ENCODE peak calls at places on chromosomes 12 and 14, in five cellular contexts. B is stomach, F is sigmoid colon, X is endothelial cell of umbilical vein, L is HCT116. V is an unnamed sample.

GRCh38 chr12:113130457-113131135 is 5.0 kb downstream of the RASAL1 start:
- DNase-seq in B (no peak), F (no peak), X (no peak), L (no peak), V (no peak)

GRCh38 chr12:6049587-6049986 is 74.9 kb downstream of the VWF start:
- DNase-seq in B (no peak), F (no peak), X (no peak), L (no peak), V (no peak)

GRCh38 chr14:31127690-31128089 is 79.9 kb downstream of the HECTD1 start:
- DNase-seq in B (no peak), F (no peak), X (no peak), L (no peak), V (no peak)

GRCh38 chr12:101764393-101764792 is 25.1 kb upstream of the SYCP3 start:
- DNase-seq in B (no peak), F (no peak), X (no peak), L (no peak), V (no peak)

GRCh38 chr14:71448431-71449315 is 483.6 kb upstream of the RGS6 start:
- DNase-seq in B (no peak), F (no peak), X (no peak), L (no peak), V (no peak)

GRCh38 chr14:21917699-21918436 is 244.2 kb upstream of the OR4E1 start:
- DNase-seq in B (peak), F (no peak), X (peak), L (peak), V (peak)

GRCh38 chr14:47207636-47208035 is 467.8 kb downstream of the MDGA2 start:
- DNase-seq in B (no peak), F (no peak), X (peak), L (no peak), V (no peak)

GRCh38 chr14:95504135-95505029 is 12.1 kb downstream of the SYNE3 start:
- DNase-seq in B (no peak), F (peak), X (peak), L (no peak), V (no peak)

GRCh38 chr14:105212541-105213305 is 31.6 kb upstream of the NUDT14 start:
- DNase-seq in B (no peak), F (no peak), X (no peak), L (no peak), V (no peak)

GRCh38 chr14:92037989-92038388 is 1.9 kb downstream of the TRIP11 start:
- DNase-seq in B (no peak), F (no peak), X (peak), L (no peak), V (no peak)

GRCh38 chr12:108807996-108808725 is 49.2 kb downstream of the SSH1 start:
- DNase-seq in B (no peak), F (no peak), X (no peak), L (no peak), V (no peak)

GRCh38 chr12:105278043-105278697 is 42.2 kb upstream of the APPL2 start:
- DNase-seq in B (peak), F (no peak), X (peak), L (no peak), V (no peak)

GRCh38 chr14:93587330-93587729 is 156.6 kb downstream of the UNC79 start:
- DNase-seq in B (no peak), F (no peak), X (no peak), L (no peak), V (no peak)

GRCh38 chr12:79936670-79937069 is 1.8 kb upstream of the PPP1R12A start:
- DNase-seq in B (no peak), F (no peak), X (peak), L (no peak), V (no peak)

GRCh38 chr12:26188132-26188531 is 7.2 kb upstream of the SSPN start:
- DNase-seq in B (no peak), F (no peak), X (no peak), L (no peak), V (no peak)

GRCh38 chr14:104851896-104852663 is 13.0 kb upstream of the CEP170B start:
- DNase-seq in B (no peak), F (no peak), X (no peak), L (no peak), V (no peak)

GRCh38 chr12:15757553-15758255 is 31.5 kb downstream of the EPS8 start:
- DNase-seq in B (peak), F (no peak), X (no peak), L (peak), V (peak)

GRCh38 chr12:19530631-19531020 is 91.3 kb downstream of the AEBP2 start:
- DNase-seq in B (no peak), F (no peak), X (no peak), L (no peak), V (no peak)

GRCh38 chr14:103155826-103156394 is 32.6 kb downstream of the TNFAIP2 start:
- DNase-seq in B (no peak), F (no peak), X (no peak), L (no peak), V (no peak)

DNA sequence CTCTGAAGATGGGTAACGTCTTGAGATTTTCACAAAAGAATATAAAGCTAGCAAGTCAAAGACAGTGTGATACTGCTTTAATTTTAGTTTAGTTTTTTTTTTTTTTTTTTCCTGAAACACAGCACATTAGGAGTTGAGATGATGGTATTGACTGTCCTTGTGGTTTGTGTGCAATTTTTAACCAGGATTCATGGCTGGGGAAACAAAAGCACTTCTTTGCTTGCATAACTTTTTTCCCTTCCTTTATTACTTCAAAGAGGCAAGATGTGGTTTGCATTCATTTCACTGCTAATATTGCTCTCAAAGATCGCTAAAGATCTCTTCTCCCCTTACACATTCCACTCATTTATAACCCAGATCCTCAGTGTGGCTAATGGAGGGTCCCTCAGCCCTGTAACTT is 157.1 kb upstream of the PZP start:
- DNase-seq in B (no peak), F (no peak), X (no peak), L (no peak), V (no peak)
- TF ChIP-seq POLR2AphosphoS5 in B (no peak), F (no peak), X (no peak), L (no peak), V (no peak)

DNA sequence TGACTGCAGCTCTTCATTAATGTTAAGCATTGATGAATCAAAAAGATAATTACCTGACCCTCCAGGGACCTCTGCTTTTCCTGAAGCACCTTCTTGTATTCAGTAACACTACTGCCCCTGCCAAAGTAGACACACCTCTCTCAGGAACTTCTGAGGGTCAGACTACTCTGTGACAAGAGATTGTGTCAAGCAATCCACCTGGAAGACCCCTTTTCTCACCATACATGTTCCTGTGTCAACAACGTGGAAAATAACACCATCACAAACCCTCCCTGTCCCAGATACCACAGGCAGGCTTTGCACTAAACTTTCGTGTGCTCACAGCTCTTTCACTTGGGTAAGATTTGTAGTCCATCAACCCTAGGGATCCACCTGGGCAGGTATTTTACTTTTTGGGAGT is 13.2 kb downstream of the KRT76 start:
- DNase-seq in B (no peak), F (no peak), X (no peak), L (no peak), V (no peak)
- H3K4me3 ChIP-seq in B (no peak), F (no peak), X (no peak), L (no peak), V (no peak)

GRCh38 chr12:62601765-62602444 is 135.3 kb downstream of the MON2 start:
- DNase-seq in B (no peak), F (no peak), X (no peak), L (no peak), V (no peak)

GRCh38 chr12:62603811-62604098 is 137.1 kb downstream of the MON2 start:
- DNase-seq in B (no peak), F (no peak), X (no peak), L (no peak), V (no peak)

GRCh38 chr12:62604373-62604772 is 137.7 kb downstream of the MON2 start:
- DNase-seq in B (no peak), F (no peak), X (no peak), L (no peak), V (no peak)

GRCh38 chr12:62603061-62603810 is 136.6 kb downstream of the MON2 start:
- DNase-seq in B (peak), F (peak), X (peak), L (peak), V (no peak)

DNA sequence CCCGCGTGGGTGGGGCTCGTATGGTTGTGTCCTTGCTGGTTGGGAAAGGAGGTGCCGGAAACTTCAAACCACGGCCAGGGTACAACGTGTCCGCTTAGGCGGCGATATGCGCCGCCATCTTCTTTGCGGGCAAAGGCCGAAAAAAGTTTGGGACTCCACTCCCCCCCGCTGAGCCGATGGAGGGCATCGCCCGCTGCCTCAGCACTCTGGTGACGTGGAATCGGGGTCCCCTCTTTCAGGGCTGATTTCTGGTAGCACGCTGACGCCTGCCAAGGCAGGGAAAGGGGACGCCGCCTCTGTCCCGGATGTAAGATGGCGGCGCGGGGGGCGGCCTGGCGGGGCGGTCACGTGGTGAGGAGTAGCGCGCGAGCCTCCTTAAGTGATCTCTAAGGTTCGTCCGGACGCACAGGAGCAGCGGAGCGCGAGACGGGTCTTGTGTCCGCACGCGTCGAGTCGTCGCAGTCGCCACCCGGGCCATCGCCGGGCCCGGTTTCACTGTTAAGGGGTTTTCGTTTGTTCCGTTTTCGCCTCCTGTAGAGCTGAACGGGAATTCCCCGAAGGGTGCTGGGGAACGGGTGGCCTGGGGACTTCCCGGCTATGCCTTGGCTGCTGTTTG is 135.9 kb downstream of the MON2 start:
- DNase-seq in B (peak), F (peak), X (peak), L (peak), V (peak)
- TF ChIP-seq POLR2AphosphoS5 in B (peak), F (peak), X (peak), L (peak), V (peak)

DNA sequence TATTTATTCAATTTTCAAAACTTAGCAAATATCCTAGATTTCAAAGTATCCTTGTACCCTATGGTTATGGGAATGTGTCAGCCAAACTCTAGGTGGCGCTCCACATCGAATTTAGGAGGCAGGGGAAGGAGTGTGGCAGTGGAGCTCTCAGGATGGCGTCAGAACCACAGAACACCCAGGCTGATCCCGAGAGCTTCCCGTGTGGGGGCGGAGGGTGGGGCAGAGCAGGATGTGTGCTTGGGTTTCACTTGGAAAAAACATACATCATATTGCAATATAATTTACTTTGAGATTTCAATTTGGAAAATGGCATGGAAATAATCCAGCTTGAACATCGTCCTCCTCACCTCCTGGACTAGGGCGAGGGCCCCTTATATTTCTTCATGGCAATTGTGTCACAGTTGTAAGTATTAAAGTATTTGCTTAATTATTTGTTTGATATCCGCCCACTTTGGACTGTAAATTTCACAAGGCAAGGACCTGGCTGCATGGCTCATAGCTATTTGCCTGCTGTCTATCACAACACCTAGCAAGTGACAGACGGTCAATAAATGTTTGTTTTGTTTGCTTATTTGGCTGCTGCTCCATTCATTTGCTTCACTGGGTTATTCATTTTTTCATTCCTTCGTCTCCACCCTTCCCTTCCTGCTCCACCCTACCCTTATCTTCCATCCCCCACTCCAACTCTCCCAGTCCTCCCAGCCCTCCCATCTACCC is 221.5 kb upstream of the HMGA2 start:
- DNase-seq in B (peak), F (peak), X (peak), L (peak), V (peak)
- H3K4me3 ChIP-seq in B (no peak), F (peak), X (peak), L (peak), V (peak)

GRCh38 chr12:53481108-53481442 is 18.2 kb downstream of the MAP3K12 start:
- DNase-seq in B (no peak), F (no peak), X (no peak), L (no peak), V (no peak)
- TF ChIP-seq POLR2AphosphoS5 in B (no peak), F (no peak), X (no peak), L (no peak), V (no peak)